ENCODE peak calls at places on chromosome 15, in four cellular contexts. T is H1, D is K562, N is GM12878. Y is an unnamed sample.

GRCh38 chr15:31077981-31078380 is 23.5 kb downstream of the TRPM1 start:
- DNase-seq in T (no peak), D (no peak), N (no peak), Y (no peak)

GRCh38 chr15:27582741-27583400 is 516.2 kb downstream of the OCA2 start:
- DNase-seq in T (no peak), D (no peak), N (no peak), Y (peak; percentile 20)

GRCh38 chr15:74315626-74316025 is 51.8 kb downstream of the CYP11A1 start:
- DNase-seq in T (no peak), D (peak; percentile 53), N (peak; percentile 58), Y (no peak)

GRCh38 chr15:25987638-25988037 is 124.5 kb upstream of the ATP10A start:
- DNase-seq in T (no peak), D (no peak), N (no peak), Y (no peak)

GRCh38 chr15:99404454-99404853 is 153.2 kb downstream of the LRRC28 start:
- DNase-seq in T (no peak), D (no peak), N (no peak), Y (no peak)

GRCh38 chr15:64912379-64912778 is 677 bp downstream of the ANKDD1A start:
- DNase-seq in T (no peak), D (no peak), N (no peak), Y (no peak)

GRCh38 chr15:63277893-63278505 is 594 bp downstream of the APH1B start:
- DNase-seq in T (no peak), D (no peak), N (no peak), Y (no peak)

GRCh38 chr15:96344706-96345559 is 14.4 kb downstream of the NR2F2 start:
- DNase-seq in T (no peak), D (no peak), N (no peak), Y (no peak)

GRCh38 chr15:25070357-25070963 is 115.7 kb downstream of the SNRPN start:
- DNase-seq in T (no peak), D (no peak), N (no peak), Y (no peak)

GRCh38 chr15:35151782-35152181 is 66.7 kb upstream of the NANOGP8 start:
- DNase-seq in T (no peak), D (no peak), N (no peak), Y (no peak)

GRCh38 chr15:83320404-83320803 is 35.9 kb upstream of the BNC1 start:
- DNase-seq in T (no peak), D (no peak), N (no peak), Y (peak; percentile 55)
- TF ChIP-seq CHD1 in T (no peak), D (no peak), N (no peak), Y (no peak)

GRCh38 chr15:45448516-45448915 is 70.2 kb upstream of the GATM start:
- DNase-seq in T (no peak), D (no peak), N (no peak), Y (peak; percentile 28)
- TF ChIP-seq CHD1 in T (no peak), D (no peak), N (no peak), Y (no peak)

GRCh38 chr15:98120561-98120960 is 160.1 kb downstream of the ARRDC4 start:
- DNase-seq in T (no peak), D (no peak), N (no peak), Y (no peak)

GRCh38 chr15:98121514-98121913 is 161.0 kb downstream of the ARRDC4 start:
- DNase-seq in T (no peak), D (no peak), N (no peak), Y (no peak)

GRCh38 chr15:98123834-98124233 is 163.3 kb downstream of the ARRDC4 start:
- DNase-seq in T (no peak), D (no peak), N (no peak), Y (no peak)

GRCh38 chr15:98123297-98123696 is 162.8 kb downstream of the ARRDC4 start:
- DNase-seq in T (no peak), D (no peak), N (no peak), Y (no peak)

GRCh38 chr15:98121957-98122356 is 161.5 kb downstream of the ARRDC4 start:
- DNase-seq in T (no peak), D (no peak), N (no peak), Y (no peak)
- TF ChIP-seq CHD1 in T (no peak), D (no peak), N (no peak), Y (no peak)

GRCh38 chr15:90931737-90932659 is at the start of gene HDDC3:
- DNase-seq in T (no peak), D (peak; percentile 92), N (peak; percentile 63), Y (peak; percentile 76)
- TF ChIP-seq CHD1 in T (no peak), D (peak; percentile 91), N (no peak), Y (no peak)

Y was measured in IMR-90.